ENCODE peak calls at places on chromosomes 12 and 14, in five cellular contexts. L, H, Z, G and J are unnamed samples.

GRCh38 chr14:101362529-101363260 is 198.6 kb upstream of the DIO3 start:
- DNase-seq in L (no peak), H (no peak), Z (no peak), G (no peak), J (no peak)

GRCh38 chr12:119179335-119180021 is 747 bp downstream of the HSPB8 start:
- DNase-seq in L (peak; percentile 75), H (peak; percentile 49), Z (no peak), G (no peak), J (no peak)

GRCh38 chr12:100794441-100795192 is at the start of gene ANO4:
- DNase-seq in L (no peak), H (peak; percentile 33), Z (no peak), G (no peak), J (no peak)

GRCh38 chr12:9719835-9720234 is 13.1 kb downstream of the CLECL1 start:
- DNase-seq in L (no peak), H (no peak), Z (no peak), G (no peak), J (no peak)

GRCh38 chr12:57215668-57216013 is 953 bp upstream of the NXPH4 start:
- DNase-seq in L (peak; percentile 34), H (no peak), Z (no peak), G (no peak), J (no peak)

GRCh38 chr14:100749967-100750597 is 23.4 kb downstream of the DLK1 start:
- DNase-seq in L (no peak), H (no peak), Z (no peak), G (no peak), J (no peak)

GRCh38 chr12:111819191-111820158 is 22.6 kb upstream of the MAPKAPK5 start:
- DNase-seq in L (peak; percentile 56), H (no peak), Z (no peak), G (no peak), J (no peak)

GRCh38 chr12:80056232-80056631 is 43.1 kb upstream of the OTOGL start:
- DNase-seq in L (no peak), H (no peak), Z (no peak), G (no peak), J (no peak)

GRCh38 chr12:6944381-6945186 is 762 bp downstream of the C12orf57 start:
- DNase-seq in L (peak; percentile 89), H (peak; percentile 93), Z (no peak), G (peak; percentile 93), J (peak; percentile 85)
- TF ChIP-seq CTCF in L (peak; percentile 77), H (peak; percentile 87), Z (peak; percentile 89), G (peak; percentile 95), J (peak; percentile 87)

DNA sequence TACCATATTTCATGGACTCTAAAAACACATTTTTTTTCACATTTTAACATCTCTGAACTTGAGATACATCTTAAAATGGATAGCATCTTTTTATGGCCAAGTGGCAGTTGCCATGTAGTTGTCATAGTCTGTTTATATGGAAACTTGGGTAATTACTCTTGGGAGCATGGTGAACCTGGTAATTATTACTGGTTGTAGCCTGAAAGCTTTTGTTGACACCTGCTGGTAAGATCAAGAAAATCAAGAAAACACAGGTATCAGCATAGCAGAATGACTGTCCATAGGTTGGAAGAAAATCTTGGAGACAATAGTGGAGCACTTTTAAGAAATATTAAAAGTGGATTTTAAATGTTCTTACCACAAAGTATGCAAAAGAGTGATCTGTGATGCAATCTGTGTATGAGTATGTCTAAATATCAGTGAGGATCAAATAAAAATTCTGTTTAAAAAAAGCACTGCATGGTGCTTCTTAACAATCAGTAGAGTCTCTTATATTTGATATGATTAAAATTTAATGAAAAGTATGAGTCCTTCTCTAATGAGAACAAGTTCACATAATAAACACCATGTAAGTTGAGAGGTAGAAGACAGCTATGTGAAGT is 44.2 kb downstream of the TTC8 start:
- DNase-seq in L (peak; percentile 56), H (peak; percentile 43), Z (no peak), G (no peak), J (no peak)
- TF ChIP-seq CTCF in L (peak; percentile 67), H (peak; percentile 7), Z (peak; percentile 17), G (no peak), J (peak; percentile 19)

GRCh38 chr12:15936751-15937150 is 25.6 kb downstream of the DERA start:
- DNase-seq in L (no peak), H (no peak), Z (no peak), G (no peak), J (no peak)
- TF ChIP-seq CTCF in L (no peak), H (no peak), Z (no peak), G (no peak), J (no peak)

GRCh38 chr12:94795520-94795919 is 145.2 kb upstream of the TMCC3 start:
- DNase-seq in L (peak; percentile 81), H (peak; percentile 61), Z (peak; percentile 17), G (no peak), J (peak; percentile 7)
- TF ChIP-seq CTCF in L (peak; percentile 37), H (no peak), Z (peak; percentile 20), G (no peak), J (peak; percentile 18)

GRCh38 chr14:85527006-85527405 is 2.9 kb upstream of the FLRT2 start:
- DNase-seq in L (peak; percentile 15), H (peak; percentile 23), Z (no peak), G (no peak), J (no peak)

GRCh38 chr14:85529803-85530574 is at the start of gene FLRT2:
- DNase-seq in L (no peak), H (peak; percentile 71), Z (no peak), G (no peak), J (peak; percentile 68)

GRCh38 chr14:85527458-85527857 is 2.5 kb upstream of the FLRT2 start:
- DNase-seq in L (peak; percentile 37), H (peak; percentile 25), Z (no peak), G (no peak), J (no peak)

GRCh38 chr14:85528882-85529585 is 910 bp upstream of the FLRT2 start:
- DNase-seq in L (peak; percentile 29), H (peak; percentile 70), Z (no peak), G (no peak), J (no peak)

DNA sequence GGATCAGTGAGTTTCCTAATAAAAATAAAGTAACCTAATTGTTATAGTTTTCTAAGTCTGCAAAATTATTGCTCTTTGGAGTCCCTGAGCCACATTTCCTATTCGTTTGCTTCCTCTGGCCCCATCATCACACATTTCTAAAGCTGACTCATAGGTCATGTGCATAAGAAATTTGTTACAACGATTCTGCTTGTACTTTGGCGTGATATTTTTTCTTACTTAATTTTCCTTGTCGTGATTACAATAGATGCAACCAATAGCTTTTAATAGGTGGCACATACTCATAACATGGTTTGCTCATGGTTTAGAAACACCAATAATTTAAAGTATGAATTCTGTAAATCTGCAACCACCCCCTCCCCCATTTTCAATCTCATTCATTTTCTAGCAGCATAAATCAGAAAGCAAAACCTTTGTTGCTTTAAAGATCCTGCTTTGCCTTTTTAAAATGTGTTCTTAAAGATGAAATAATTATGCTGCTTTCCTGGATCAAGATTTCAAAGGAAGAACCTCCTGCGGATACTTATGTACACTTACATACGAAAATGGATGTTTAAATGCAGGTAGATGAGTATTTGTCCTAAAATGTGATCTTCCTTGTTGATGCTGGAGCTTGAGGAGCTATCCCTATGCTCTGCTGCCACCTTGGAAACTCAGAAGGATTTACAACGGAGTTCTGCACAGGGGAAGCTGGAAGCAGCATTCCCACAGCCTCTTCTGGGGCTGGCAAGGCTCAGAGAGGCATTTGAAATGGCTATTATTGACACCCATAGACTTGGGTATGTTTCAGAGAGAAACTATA is 1.7 kb upstream of the FLRT2 start:
- DNase-seq in L (peak; percentile 50), H (peak; percentile 93), Z (peak; percentile 72), G (no peak), J (peak; percentile 75)
- TF ChIP-seq CTCF in L (peak; percentile 52), H (peak; percentile 79), Z (peak; percentile 70), G (no peak), J (peak; percentile 79)

GRCh38 chr14:105398044-105398725 is at the start of gene TEX22:
- DNase-seq in L (peak; percentile 75), H (peak; percentile 75), Z (no peak), G (peak; percentile 85), J (peak; percentile 43)
- TF ChIP-seq CTCF in L (no peak), H (no peak), Z (peak; percentile 24), G (no peak), J (peak; percentile 3)